ENCODE peak calls at places on chromosomes 12 and 14, in seven cellular contexts. One of them, this sample, is unnamed.

GRCh38 chr12:5587701-5588100 is 155.8 kb downstream of the NTF3 start:
- DNase-seq in germinal center: no peak
- DNase-seq in neural crest cell: no peak
- DNase-seq in ureter: no peak
- DNase-seq in stimulated activated CD8-positive, alpha-beta memory T cell treated with anti-CD3 and anti-CD28 coated beads, Interleukin-4, amount 100 ng/mL, for 4 hours: no peak
- DNase-seq in NCI-H460: no peak
- DNase-seq in A549: no peak
- DNase-seq in this sample: peak; percentile 52

GRCh38 chr14:47262801-47263200 is 412.6 kb downstream of the MDGA2 start:
- DNase-seq in NCI-H460: no peak
- DNase-seq in ureter: no peak
- DNase-seq in germinal center: no peak
- DNase-seq in stimulated activated CD8-positive, alpha-beta memory T cell treated with anti-CD3 and anti-CD28 coated beads, Interleukin-4, amount 100 ng/mL, for 4 hours: no peak
- DNase-seq in A549: no peak
- DNase-seq in neural crest cell: no peak
- DNase-seq in this sample: no peak

GRCh38 chr14:87748558-87748957 is 244.4 kb downstream of the GALC start:
- DNase-seq in neural crest cell: no peak
- DNase-seq in NCI-H460: no peak
- DNase-seq in stimulated activated CD8-positive, alpha-beta memory T cell treated with anti-CD3 and anti-CD28 coated beads, Interleukin-4, amount 100 ng/mL, for 4 hours: no peak
- DNase-seq in ureter: no peak
- DNase-seq in A549: no peak
- DNase-seq in germinal center: no peak
- DNase-seq in this sample: no peak

GRCh38 chr12:77070382-77071294 is 5.3 kb upstream of the E2F7 start:
- DNase-seq in ureter: no peak
- DNase-seq in NCI-H460: no peak
- DNase-seq in germinal center: no peak
- DNase-seq in A549: no peak
- DNase-seq in neural crest cell: no peak
- DNase-seq in stimulated activated CD8-positive, alpha-beta memory T cell treated with anti-CD3 and anti-CD28 coated beads, Interleukin-4, amount 100 ng/mL, for 4 hours: no peak
- DNase-seq in this sample: no peak

GRCh38 chr14:68911594-68912227 is 67.4 kb downstream of the ACTN1 start:
- DNase-seq in neural crest cell: peak; percentile 87
- DNase-seq in ureter: peak; percentile 79
- DNase-seq in NCI-H460: peak; percentile 79
- DNase-seq in stimulated activated CD8-positive, alpha-beta memory T cell treated with anti-CD3 and anti-CD28 coated beads, Interleukin-4, amount 100 ng/mL, for 4 hours: peak; percentile 71
- DNase-seq in A549: peak; percentile 78
- DNase-seq in germinal center: peak; percentile 90
- DNase-seq in this sample: peak; percentile 77

GRCh38 chr12:62505786-62506185 is 39.2 kb downstream of the MON2 start:
- DNase-seq in stimulated activated CD8-positive, alpha-beta memory T cell treated with anti-CD3 and anti-CD28 coated beads, Interleukin-4, amount 100 ng/mL, for 4 hours: no peak
- DNase-seq in neural crest cell: no peak
- DNase-seq in A549: no peak
- DNase-seq in ureter: no peak
- DNase-seq in germinal center: no peak
- DNase-seq in NCI-H460: no peak
- DNase-seq in this sample: no peak

GRCh38 chr12:66275040-66275439 is 27.3 kb upstream of the HELB start:
- DNase-seq in A549: no peak
- DNase-seq in germinal center: no peak
- DNase-seq in ureter: no peak
- DNase-seq in NCI-H460: no peak
- DNase-seq in neural crest cell: no peak
- DNase-seq in stimulated activated CD8-positive, alpha-beta memory T cell treated with anti-CD3 and anti-CD28 coated beads, Interleukin-4, amount 100 ng/mL, for 4 hours: no peak
- DNase-seq in this sample: no peak

GRCh38 chr12:84757978-84758377 is 154.6 kb downstream of the SLC6A15 start:
- DNase-seq in germinal center: no peak
- DNase-seq in ureter: no peak
- DNase-seq in A549: no peak
- DNase-seq in NCI-H460: no peak
- DNase-seq in stimulated activated CD8-positive, alpha-beta memory T cell treated with anti-CD3 and anti-CD28 coated beads, Interleukin-4, amount 100 ng/mL, for 4 hours: no peak
- DNase-seq in neural crest cell: no peak
- DNase-seq in this sample: no peak

GRCh38 chr14:57189070-57189469 is 79.6 kb downstream of the EXOC5 start:
- DNase-seq in stimulated activated CD8-positive, alpha-beta memory T cell treated with anti-CD3 and anti-CD28 coated beads, Interleukin-4, amount 100 ng/mL, for 4 hours: no peak
- DNase-seq in NCI-H460: peak; percentile 3
- DNase-seq in ureter: no peak
- DNase-seq in neural crest cell: no peak
- DNase-seq in germinal center: no peak
- DNase-seq in A549: peak; percentile 39
- DNase-seq in this sample: no peak

GRCh38 chr12:131833896-131834641 is 5.9 kb downstream of the MMP17 start:
- DNase-seq in neural crest cell: no peak
- DNase-seq in A549: peak; percentile 73
- DNase-seq in germinal center: no peak
- DNase-seq in NCI-H460: no peak
- DNase-seq in stimulated activated CD8-positive, alpha-beta memory T cell treated with anti-CD3 and anti-CD28 coated beads, Interleukin-4, amount 100 ng/mL, for 4 hours: no peak
- DNase-seq in ureter: peak; percentile 39
- DNase-seq in this sample: no peak

GRCh38 chr14:94450722-94451090 is 1.9 kb downstream of the SERPINA11 start:
- DNase-seq in neural crest cell: no peak
- DNase-seq in NCI-H460: no peak
- DNase-seq in stimulated activated CD8-positive, alpha-beta memory T cell treated with anti-CD3 and anti-CD28 coated beads, Interleukin-4, amount 100 ng/mL, for 4 hours: no peak
- DNase-seq in A549: no peak
- DNase-seq in ureter: no peak
- DNase-seq in germinal center: no peak
- DNase-seq in this sample: no peak

GRCh38 chr14:28515571-28515970 is 251.0 kb upstream of the FOXG1 start:
- DNase-seq in ureter: no peak
- DNase-seq in A549: no peak
- DNase-seq in germinal center: no peak
- DNase-seq in stimulated activated CD8-positive, alpha-beta memory T cell treated with anti-CD3 and anti-CD28 coated beads, Interleukin-4, amount 100 ng/mL, for 4 hours: no peak
- DNase-seq in neural crest cell: no peak
- DNase-seq in NCI-H460: peak; percentile 30
- DNase-seq in this sample: no peak

GRCh38 chr14:95544588-95544987 is 9.7 kb downstream of the GLRX5 start:
- DNase-seq in neural crest cell: no peak
- DNase-seq in germinal center: no peak
- DNase-seq in ureter: no peak
- DNase-seq in stimulated activated CD8-positive, alpha-beta memory T cell treated with anti-CD3 and anti-CD28 coated beads, Interleukin-4, amount 100 ng/mL, for 4 hours: no peak
- DNase-seq in NCI-H460: no peak
- DNase-seq in A549: no peak
- DNase-seq in this sample: no peak

GRCh38 chr14:102590667-102591099 is 1.8 kb upstream of the RCOR1 start:
- DNase-seq in germinal center: no peak
- DNase-seq in A549: peak; percentile 84
- DNase-seq in ureter: no peak
- DNase-seq in NCI-H460: no peak
- DNase-seq in stimulated activated CD8-positive, alpha-beta memory T cell treated with anti-CD3 and anti-CD28 coated beads, Interleukin-4, amount 100 ng/mL, for 4 hours: no peak
- DNase-seq in neural crest cell: peak; percentile 47
- DNase-seq in this sample: no peak

GRCh38 chr12:80484778-80485177 is 40.7 kb downstream of the PTPRQ start:
- DNase-seq in germinal center: no peak
- DNase-seq in neural crest cell: no peak
- DNase-seq in A549: no peak
- DNase-seq in NCI-H460: no peak
- DNase-seq in ureter: no peak
- DNase-seq in stimulated activated CD8-positive, alpha-beta memory T cell treated with anti-CD3 and anti-CD28 coated beads, Interleukin-4, amount 100 ng/mL, for 4 hours: no peak
- DNase-seq in this sample: no peak